ENCODE peak calls at places on chromosomes 3 and 15, in four cellular contexts. A is SK-N-SH, O is H1, J is K562. T is an unnamed sample.

GRCh38 chr3:96863129-96863740 is 48.8 kb downstream of the EPHA6 start:
- DNase-seq in O (peak; percentile 51), J (no peak), A (peak; percentile 10), T (peak; percentile 2)

GRCh38 chr3:188432826-188433525 is 279.0 kb downstream of the LPP start:
- DNase-seq in J (no peak), O (no peak), A (no peak), T (peak; percentile 59)

GRCh38 chr3:131163-131889 is 65.2 kb upstream of the CHL1 start:
- DNase-seq in O (no peak), A (no peak), J (no peak), T (no peak)

GRCh38 chr3:127162947-127163645 is 29.8 kb upstream of the PRR23E start:
- DNase-seq in J (peak; percentile 49), A (no peak), O (peak; percentile 82), T (no peak)

GRCh38 chr3:128548426-128549282 is 55.7 kb upstream of the GATA2 start:
- DNase-seq in J (peak; percentile 84), O (no peak), A (no peak), T (peak; percentile 45)

GRCh38 chr3:131007256-131007655 is 19.4 kb downstream of the ASTE1 start:
- DNase-seq in J (no peak), O (no peak), A (no peak), T (no peak)

GRCh38 chr3:172846706-172847105 is 96.2 kb downstream of the ECT2 start:
- DNase-seq in A (no peak), J (no peak), O (no peak), T (no peak)

GRCh38 chr15:35067501-35068347 is 17.4 kb downstream of the NANOGP8 start:
- DNase-seq in A (no peak), O (no peak), J (no peak), T (no peak)

GRCh38 chr3:11138371-11138770 is 15.9 kb upstream of the HRH1 start:
- DNase-seq in A (no peak), O (no peak), J (no peak), T (no peak)

GRCh38 chr3:179227349-179227748 is 23.6 kb downstream of the KCNMB3 start:
- DNase-seq in O (no peak), J (no peak), A (no peak), T (peak; percentile 24)

GRCh38 chr3:71582612-71583568 is 638 bp downstream of the FOXP1 start:
- DNase-seq in J (peak; percentile 49), O (peak; percentile 77), A (peak; percentile 75), T (peak; percentile 31)

GRCh38 chr15:100810831-100811230 is 68.8 kb upstream of the ALDH1A3 start:
- DNase-seq in A (no peak), O (no peak), J (no peak), T (no peak)

GRCh38 chr3:73580343-73580742 is 44.4 kb downstream of the PDZRN3 start:
- DNase-seq in A (no peak), J (no peak), O (no peak), T (peak; percentile 100)

GRCh38 chr3:73575519-73575918 is 49.2 kb downstream of the PDZRN3 start:
- DNase-seq in A (no peak), O (no peak), J (no peak), T (no peak)

GRCh38 chr3:73573204-73573603 is 51.5 kb downstream of the PDZRN3 start:
- DNase-seq in O (no peak), A (no peak), J (no peak), T (no peak)

GRCh38 chr3:73577704-73578103 is 47.0 kb downstream of the PDZRN3 start:
- DNase-seq in J (no peak), A (no peak), O (no peak), T (no peak)

GRCh38 chr3:73576995-73577394 is 47.7 kb downstream of the PDZRN3 start:
- DNase-seq in A (no peak), J (no peak), O (no peak), T (peak; percentile 76)
- TF ChIP-seq RFX5 in A (no peak), J (no peak), O (no peak), T (no peak)

GRCh38 chr15:61888074-61888780 is 172.0 kb downstream of the VPS13C start:
- DNase-seq in J (no peak), A (no peak), O (no peak), T (peak; percentile 24)

GRCh38 chr15:61893146-61893545 is 167.1 kb downstream of the VPS13C start:
- DNase-seq in J (no peak), A (no peak), O (no peak), T (no peak)

GRCh38 chr15:61890106-61890505 is 170.1 kb downstream of the VPS13C start:
- DNase-seq in J (no peak), O (no peak), A (peak; percentile 5), T (no peak)

GRCh38 chr15:61889706-61890105 is 170.5 kb downstream of the VPS13C start:
- DNase-seq in O (no peak), A (no peak), J (no peak), T (no peak)

DNA sequence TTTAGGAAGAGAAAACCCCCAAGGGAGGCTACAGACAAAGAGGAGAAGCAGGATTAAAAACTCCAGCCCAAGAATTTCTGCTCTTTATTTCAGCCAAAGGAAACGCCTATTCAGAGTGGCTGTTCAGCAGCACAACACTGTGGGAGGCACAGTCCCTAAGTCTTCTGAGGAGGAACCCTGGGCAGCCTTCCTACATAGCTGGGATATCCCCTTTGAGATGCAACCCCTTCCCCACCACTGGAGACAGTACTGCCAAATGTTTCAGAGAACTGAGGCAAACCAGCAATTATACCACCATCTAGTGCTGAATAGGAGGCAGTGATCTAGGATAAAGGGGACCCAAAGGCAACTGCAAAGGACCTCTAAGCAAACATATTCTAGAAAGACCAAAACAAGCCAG is 168.1 kb downstream of the VPS13C start:
- DNase-seq in J (no peak), A (no peak), O (peak; percentile 51), T (no peak)
- H3K36me3 ChIP-seq in J (peaks cover 7% of the 10 kb centered on the region), A (peaks cover 69% of the 10 kb centered on the region), O (no peaks in the 10 kb centered on the region), T (peaks cover 2% of the 10 kb centered on the region)

GRCh38 chr15:37032091-37032775 is 68.1 kb downstream of the MEIS2 start:
- DNase-seq in J (no peak), O (no peak), A (no peak), T (peak; percentile 23)

GRCh38 chr15:37034835-37035234 is 65.5 kb downstream of the MEIS2 start:
- DNase-seq in J (no peak), A (no peak), O (no peak), T (no peak)

GRCh38 chr15:37037256-37037655 is 63.1 kb downstream of the MEIS2 start:
- DNase-seq in O (no peak), J (no peak), A (no peak), T (no peak)

GRCh38 chr15:37035349-37035748 is 65.0 kb downstream of the MEIS2 start:
- DNase-seq in A (no peak), J (no peak), O (no peak), T (peak; percentile 66)

GRCh38 chr15:37034392-37034791 is 66.0 kb downstream of the MEIS2 start:
- DNase-seq in J (no peak), O (no peak), A (no peak), T (no peak)
- TF ChIP-seq RFX5 in J (no peak), O (no peak), A (no peak), T (no peak)

DNA sequence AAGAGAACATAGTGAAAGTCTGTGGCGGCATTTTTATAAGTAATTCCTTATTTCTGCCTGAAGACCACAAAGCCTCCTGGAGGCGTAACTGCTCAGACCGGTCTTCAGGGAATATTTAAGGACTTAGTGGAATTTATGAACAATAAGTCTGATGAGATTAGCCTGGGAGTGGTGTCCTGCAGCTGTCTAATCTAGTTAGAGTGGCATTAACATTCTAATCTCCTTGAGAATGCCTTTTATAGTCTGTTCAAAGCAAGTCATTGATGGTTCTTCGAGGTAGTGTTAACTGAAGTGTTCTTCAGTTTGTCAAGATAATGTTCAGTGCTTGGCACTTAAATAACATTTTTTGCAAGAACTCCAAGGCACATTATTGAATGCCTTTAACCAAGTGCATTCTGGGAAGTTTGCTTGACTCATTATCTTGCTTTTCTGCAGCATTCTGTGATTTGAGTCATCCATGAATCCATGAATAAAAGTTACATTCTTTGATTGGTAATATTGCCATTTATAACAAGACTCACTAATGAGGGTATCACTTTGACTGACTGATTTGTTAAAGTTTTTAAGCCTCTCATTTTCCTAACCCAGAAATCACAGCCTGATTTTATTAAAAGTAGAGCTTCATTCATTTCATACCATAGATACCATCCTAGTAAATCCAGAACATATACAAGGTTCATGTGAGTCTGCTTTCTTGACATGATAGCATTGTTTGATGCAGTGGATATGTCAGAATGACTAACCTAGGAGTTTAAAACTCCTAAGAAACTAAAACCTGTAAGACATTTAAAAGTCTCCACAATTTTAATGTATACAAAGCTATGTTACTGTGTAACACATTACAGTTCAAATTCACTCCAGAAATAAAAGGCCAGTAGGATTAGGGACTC is 12.5 kb downstream of the RBM5 start:
- DNase-seq in J (no peak), A (no peak), O (no peak), T (peak; percentile 66)
- H3K36me3 ChIP-seq in J (peaks cover 93% of the 10 kb centered on the region), A (peaks cover 88% of the 10 kb centered on the region), O (peaks cover 64% of the 10 kb centered on the region), T (peaks cover 72% of the 10 kb centered on the region)

GRCh38 chr15:70806992-70807712 is 43.8 kb upstream of the UACA start:
- DNase-seq in O (no peak), A (no peak), J (no peak), T (peak; percentile 26)
- TF ChIP-seq RFX5 in O (no peak), A (no peak), J (no peak), T (no peak)

GRCh38 chr3:9786825-9787654 is 5.2 kb downstream of the TADA3 start:
- DNase-seq in J (no peak), A (no peak), O (peak; percentile 55), T (no peak)
- H3K36me3 ChIP-seq in J (peaks cover 71% of the 10 kb centered on the region), A (peaks cover 46% of the 10 kb centered on the region), O (peaks cover 33% of the 10 kb centered on the region), T (peaks cover 46% of the 10 kb centered on the region)

GRCh38 chr15:69398541-69398940 is 15.6 kb upstream of the KIF23 start:
- DNase-seq in O (no peak), A (no peak), J (no peak), T (peak; percentile 67)
- TF ChIP-seq RFX5 in O (no peak), A (no peak), J (no peak), T (no peak)

DNA sequence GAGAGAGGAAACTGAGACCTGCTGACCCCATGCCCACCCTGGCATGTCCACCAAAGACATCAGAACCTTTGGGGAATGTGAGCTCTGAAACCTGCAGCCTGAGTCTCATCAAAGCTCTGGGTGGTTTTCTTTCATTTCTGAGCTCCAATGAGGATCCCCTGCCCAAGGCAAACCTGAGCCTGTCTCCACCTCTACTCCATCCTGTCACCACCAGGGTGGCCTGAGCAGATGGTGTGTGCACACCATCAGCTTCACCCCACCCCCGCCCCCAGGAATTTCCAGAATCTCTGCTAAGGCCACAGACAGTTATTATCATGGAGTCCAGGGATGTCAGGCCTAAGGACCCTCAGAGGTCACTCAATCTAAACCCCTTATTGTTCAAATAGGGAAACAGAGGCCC is 1.3 kb downstream of the XIRP1 start:
- DNase-seq in A (no peak), J (no peak), O (no peak), T (no peak)
- H3K36me3 ChIP-seq in A (no peaks in the 10 kb centered on the region), J (no peaks in the 10 kb centered on the region), O (no peaks in the 10 kb centered on the region), T (no peaks in the 10 kb centered on the region)

T was measured in IMR-90.